ENCODE peak calls at places on chromosomes 12 and 14, in nine cellular contexts. One of them, this sample, is unnamed.

GRCh38 chr14:60878121-60878520 is 102.8 kb downstream of the TRMT5 start:
- DNase-seq in A549: no peak
- DNase-seq in H1: no peak
- DNase-seq in ovary: no peak
- DNase-seq in spleen: no peak
- DNase-seq in breast epithelium: no peak
- DNase-seq in GM12891: no peak
- DNase-seq in stomach: no peak
- DNase-seq in esophagus muscularis mucosa: no peak
- DNase-seq in this sample: no peak

GRCh38 chr12:6267007-6267721 is 43.3 kb upstream of the PLEKHG6 start:
- DNase-seq in ovary: no peak
- DNase-seq in breast epithelium: no peak
- DNase-seq in H1: no peak
- DNase-seq in spleen: peak
- DNase-seq in stomach: no peak
- DNase-seq in GM12891: no peak
- DNase-seq in A549: no peak
- DNase-seq in esophagus muscularis mucosa: no peak
- DNase-seq in this sample: peak

GRCh38 chr12:42584539-42585174 is 4.9 kb downstream of the PRICKLE1 start:
- DNase-seq in esophagus muscularis mucosa: peak
- DNase-seq in breast epithelium: no peak
- DNase-seq in ovary: no peak
- DNase-seq in A549: no peak
- DNase-seq in spleen: no peak
- DNase-seq in GM12891: no peak
- DNase-seq in stomach: no peak
- DNase-seq in H1: no peak
- DNase-seq in this sample: no peak

GRCh38 chr14:74647834-74648361 is 35.9 kb upstream of the LTBP2 start:
- DNase-seq in spleen: no peak
- DNase-seq in breast epithelium: no peak
- DNase-seq in GM12891: no peak
- DNase-seq in stomach: peak
- DNase-seq in ovary: peak
- DNase-seq in esophagus muscularis mucosa: no peak
- DNase-seq in A549: no peak
- DNase-seq in H1: no peak
- DNase-seq in this sample: no peak

GRCh38 chr12:126337556-126337955 is 1272.3 kb downstream of the AACS start:
- DNase-seq in GM12891: no peak
- DNase-seq in breast epithelium: no peak
- DNase-seq in esophagus muscularis mucosa: no peak
- DNase-seq in spleen: no peak
- DNase-seq in H1: no peak
- DNase-seq in stomach: no peak
- DNase-seq in A549: no peak
- DNase-seq in ovary: no peak
- DNase-seq in this sample: no peak

GRCh38 chr14:83463500-83464098 is 1929.9 kb upstream of the SEL1L start:
- DNase-seq in H1: peak
- DNase-seq in breast epithelium: no peak
- DNase-seq in A549: peak
- DNase-seq in esophagus muscularis mucosa: no peak
- DNase-seq in GM12891: no peak
- DNase-seq in stomach: peak
- DNase-seq in spleen: no peak
- DNase-seq in ovary: no peak
- DNase-seq in this sample: peak

GRCh38 chr12:6632026-6632978 is 3.5 kb downstream of the LPAR5 start:
- DNase-seq in breast epithelium: no peak
- DNase-seq in GM12891: no peak
- DNase-seq in ovary: no peak
- DNase-seq in A549: no peak
- DNase-seq in esophagus muscularis mucosa: no peak
- DNase-seq in spleen: peak
- DNase-seq in H1: no peak
- DNase-seq in stomach: no peak
- DNase-seq in this sample: no peak

GRCh38 chr14:58738189-58738836 is 100.6 kb downstream of the DACT1 start:
- DNase-seq in spleen: no peak
- DNase-seq in GM12891: no peak
- DNase-seq in stomach: no peak
- DNase-seq in breast epithelium: no peak
- DNase-seq in A549: peak
- DNase-seq in esophagus muscularis mucosa: no peak
- DNase-seq in ovary: no peak
- DNase-seq in H1: no peak
- DNase-seq in this sample: no peak

GRCh38 chr14:23861666-23862065 is 91.9 kb upstream of the DHRS4 start:
- DNase-seq in GM12891: no peak
- DNase-seq in esophagus muscularis mucosa: no peak
- DNase-seq in A549: peak
- DNase-seq in breast epithelium: no peak
- DNase-seq in spleen: no peak
- DNase-seq in ovary: peak
- DNase-seq in stomach: peak
- DNase-seq in H1: no peak
- DNase-seq in this sample: no peak

GRCh38 chr12:388547-389137 is 478 bp downstream of the KDM5A start:
- DNase-seq in GM12891: no peak
- DNase-seq in stomach: no peak
- DNase-seq in breast epithelium: no peak
- DNase-seq in spleen: peak
- DNase-seq in esophagus muscularis mucosa: no peak
- DNase-seq in H1: no peak
- DNase-seq in A549: peak
- DNase-seq in ovary: no peak
- DNase-seq in this sample: no peak

GRCh38 chr12:124207049-124207448 is 87.8 kb upstream of the RFLNA start:
- DNase-seq in esophagus muscularis mucosa: no peak
- DNase-seq in H1: no peak
- DNase-seq in ovary: no peak
- DNase-seq in spleen: no peak
- DNase-seq in breast epithelium: no peak
- DNase-seq in A549: no peak
- DNase-seq in stomach: no peak
- DNase-seq in GM12891: no peak
- DNase-seq in this sample: no peak

GRCh38 chr14:70907996-70908917 is 998 bp downstream of the PCNX1 start:
- DNase-seq in esophagus muscularis mucosa: peak
- DNase-seq in GM12891: peak
- DNase-seq in ovary: peak
- DNase-seq in breast epithelium: no peak
- DNase-seq in A549: peak
- DNase-seq in H1: peak
- DNase-seq in spleen: peak
- DNase-seq in stomach: peak
- DNase-seq in this sample: peak

GRCh38 chr12:21301-22189 is 45.0 kb upstream of the IQSEC3 start:
- DNase-seq in breast epithelium: no peak
- DNase-seq in A549: no peak
- DNase-seq in esophagus muscularis mucosa: no peak
- DNase-seq in ovary: no peak
- DNase-seq in H1: no peak
- DNase-seq in stomach: no peak
- DNase-seq in spleen: peak
- DNase-seq in GM12891: no peak
- DNase-seq in this sample: no peak

GRCh38 chr12:130097798-130098255 is 64.4 kb upstream of the FZD10 start:
- DNase-seq in A549: no peak
- DNase-seq in spleen: no peak
- DNase-seq in stomach: no peak
- DNase-seq in ovary: no peak
- DNase-seq in GM12891: no peak
- DNase-seq in esophagus muscularis mucosa: no peak
- DNase-seq in H1: no peak
- DNase-seq in breast epithelium: peak
- DNase-seq in this sample: no peak

GRCh38 chr12:22275847-22276246 is 58.7 kb downstream of the ST8SIA1 start:
- DNase-seq in ovary: peak
- DNase-seq in GM12891: no peak
- DNase-seq in esophagus muscularis mucosa: peak
- DNase-seq in stomach: peak
- DNase-seq in A549: peak
- DNase-seq in breast epithelium: peak
- DNase-seq in spleen: no peak
- DNase-seq in H1: peak
- DNase-seq in this sample: peak

GRCh38 chr14:68814376-68815287 is 21.8 kb upstream of the ZFP36L1 start:
- DNase-seq in H1: no peak
- DNase-seq in breast epithelium: no peak
- DNase-seq in A549: peak
- DNase-seq in spleen: peak
- DNase-seq in stomach: no peak
- DNase-seq in GM12891: no peak
- DNase-seq in ovary: peak
- DNase-seq in esophagus muscularis mucosa: no peak
- DNase-seq in this sample: peak
- TF ChIP-seq POLR2A in H1: peak
- TF ChIP-seq POLR2A in breast epithelium: no peak
- TF ChIP-seq POLR2A in A549: no peak
- TF ChIP-seq POLR2A in spleen: no peak
- TF ChIP-seq POLR2A in stomach: no peak
- TF ChIP-seq POLR2A in GM12891: no peak
- TF ChIP-seq POLR2A in ovary: no peak
- TF ChIP-seq POLR2A in esophagus muscularis mucosa: no peak
- TF ChIP-seq POLR2A in this sample: no peak

GRCh38 chr12:44063671-44064070 is 227.8 kb downstream of the TMEM117 start:
- DNase-seq in breast epithelium: no peak
- DNase-seq in A549: no peak
- DNase-seq in H1: no peak
- DNase-seq in spleen: no peak
- DNase-seq in ovary: no peak
- DNase-seq in GM12891: no peak
- DNase-seq in esophagus muscularis mucosa: no peak
- DNase-seq in stomach: no peak
- DNase-seq in this sample: no peak
- TF ChIP-seq POLR2A in breast epithelium: no peak
- TF ChIP-seq POLR2A in A549: no peak
- TF ChIP-seq POLR2A in H1: no peak
- TF ChIP-seq POLR2A in spleen: no peak
- TF ChIP-seq POLR2A in ovary: no peak
- TF ChIP-seq POLR2A in GM12891: no peak
- TF ChIP-seq POLR2A in esophagus muscularis mucosa: no peak
- TF ChIP-seq POLR2A in stomach: no peak
- TF ChIP-seq POLR2A in this sample: no peak

GRCh38 chr14:68476212-68476964 is 316.5 kb downstream of the ZFP36L1 start:
- DNase-seq in H1: no peak
- DNase-seq in breast epithelium: no peak
- DNase-seq in stomach: no peak
- DNase-seq in spleen: peak
- DNase-seq in ovary: no peak
- DNase-seq in GM12891: no peak
- DNase-seq in esophagus muscularis mucosa: no peak
- DNase-seq in A549: peak
- DNase-seq in this sample: no peak
- TF ChIP-seq POLR2A in H1: no peak
- TF ChIP-seq POLR2A in breast epithelium: no peak
- TF ChIP-seq POLR2A in stomach: no peak
- TF ChIP-seq POLR2A in spleen: no peak
- TF ChIP-seq POLR2A in ovary: no peak
- TF ChIP-seq POLR2A in GM12891: no peak
- TF ChIP-seq POLR2A in esophagus muscularis mucosa: no peak
- TF ChIP-seq POLR2A in A549: no peak
- TF ChIP-seq POLR2A in this sample: no peak

DNA sequence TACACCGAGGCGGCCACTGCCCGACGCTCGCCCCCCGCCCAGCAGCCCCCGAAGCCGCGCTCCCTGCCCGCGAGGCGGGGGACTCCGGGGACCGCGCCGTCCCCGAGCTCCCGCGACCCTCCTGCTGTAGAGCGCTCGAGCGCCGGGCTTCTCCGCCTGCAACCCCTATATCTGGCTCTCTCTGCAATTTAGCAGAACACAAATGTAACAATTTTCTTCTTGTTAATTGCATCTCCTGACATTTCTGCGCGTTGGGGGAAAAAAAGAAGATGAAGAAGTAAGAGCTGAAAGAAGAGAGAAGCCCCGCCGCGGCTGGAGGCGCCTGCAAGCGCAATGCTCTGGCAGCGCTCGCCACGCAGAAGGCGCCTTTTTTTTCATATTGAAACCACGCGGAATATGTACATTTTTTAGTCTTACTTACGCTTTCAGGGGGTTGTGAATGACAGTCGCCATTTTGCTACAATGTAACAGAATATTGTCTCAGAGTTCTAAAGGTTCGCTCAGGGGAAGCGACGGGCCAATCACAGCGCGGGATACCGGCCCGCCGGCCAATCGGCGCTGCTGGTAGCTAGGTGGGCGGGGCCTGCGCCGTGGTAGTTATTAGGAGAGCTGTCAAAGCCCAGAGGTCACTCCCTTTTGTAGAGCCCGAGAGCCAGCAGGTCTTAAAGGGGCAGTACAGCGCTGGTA is at the start of gene DPF3:
- DNase-seq in H1: peak
- DNase-seq in A549: peak
- DNase-seq in breast epithelium: peak
- DNase-seq in ovary: peak
- DNase-seq in GM12891: peak
- DNase-seq in stomach: peak
- DNase-seq in esophagus muscularis mucosa: peak
- DNase-seq in spleen: peak
- DNase-seq in this sample: peak
- TF ChIP-seq POLR2A in H1: no peak
- TF ChIP-seq POLR2A in A549: no peak
- TF ChIP-seq POLR2A in breast epithelium: no peak
- TF ChIP-seq POLR2A in ovary: no peak
- TF ChIP-seq POLR2A in GM12891: no peak
- TF ChIP-seq POLR2A in stomach: no peak
- TF ChIP-seq POLR2A in esophagus muscularis mucosa: no peak
- TF ChIP-seq POLR2A in spleen: no peak
- TF ChIP-seq POLR2A in this sample: no peak

DNA sequence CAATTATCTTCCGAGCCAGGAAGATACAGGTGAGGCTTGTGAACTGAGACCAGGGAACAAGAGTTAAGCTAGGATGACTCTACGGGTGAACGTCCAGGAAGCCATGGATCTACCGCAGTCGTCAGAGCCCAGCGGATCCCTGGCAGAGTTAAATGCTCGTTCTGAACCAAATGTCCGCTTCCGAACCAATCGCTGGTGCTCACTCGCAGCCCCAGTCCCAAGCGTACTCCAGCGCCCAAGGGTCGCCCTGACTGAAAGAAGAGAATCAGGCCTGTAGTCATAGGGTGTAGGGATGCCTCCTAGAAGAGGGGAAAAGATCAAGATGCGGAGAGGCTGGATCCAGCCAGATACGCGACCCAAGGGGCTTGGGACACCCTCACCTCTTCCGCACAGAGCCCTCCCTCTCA is 283 bp downstream of the VIPAS39 start:
- DNase-seq in breast epithelium: no peak
- DNase-seq in H1: no peak
- DNase-seq in esophagus muscularis mucosa: no peak
- DNase-seq in spleen: no peak
- DNase-seq in stomach: no peak
- DNase-seq in GM12891: no peak
- DNase-seq in A549: no peak
- DNase-seq in ovary: no peak
- DNase-seq in this sample: no peak
- TF ChIP-seq POLR2A in breast epithelium: peak
- TF ChIP-seq POLR2A in H1: no peak
- TF ChIP-seq POLR2A in esophagus muscularis mucosa: no peak
- TF ChIP-seq POLR2A in spleen: peak
- TF ChIP-seq POLR2A in stomach: no peak
- TF ChIP-seq POLR2A in GM12891: peak
- TF ChIP-seq POLR2A in A549: peak
- TF ChIP-seq POLR2A in ovary: no peak
- TF ChIP-seq POLR2A in this sample: no peak

GRCh38 chr12:76348079-76348901 is at the start of gene BBS10:
- DNase-seq in GM12891: peak
- DNase-seq in spleen: peak
- DNase-seq in ovary: peak
- DNase-seq in stomach: peak
- DNase-seq in H1: peak
- DNase-seq in A549: peak
- DNase-seq in breast epithelium: peak
- DNase-seq in esophagus muscularis mucosa: peak
- DNase-seq in this sample: peak
- TF ChIP-seq POLR2A in GM12891: peak
- TF ChIP-seq POLR2A in spleen: no peak
- TF ChIP-seq POLR2A in ovary: no peak
- TF ChIP-seq POLR2A in stomach: no peak
- TF ChIP-seq POLR2A in H1: peak
- TF ChIP-seq POLR2A in A549: peak
- TF ChIP-seq POLR2A in breast epithelium: peak
- TF ChIP-seq POLR2A in esophagus muscularis mucosa: no peak
- TF ChIP-seq POLR2A in this sample: peak